ENCODE peak calls at places on chromosomes 12 and 14, in six cellular contexts. One of them, this sample, is unnamed.

GRCh38 chr14:94636744-94637412 is 24.7 kb downstream of the SERPINA3 start:
- DNase-seq in NCI-H2171 treated with DMSO at 0.1 percent for 48 hours: no peak
- DNase-seq in stimulated activated CD4-positive, alpha-beta T cell treated with anti-CD3 and anti-CD28 coated beads, Interleukin-1b, Interleukin-23, amount 100 ng/mL, for 1 hour: no peak
- DNase-seq in H7: no peak
- DNase-seq in GM12865: no peak
- DNase-seq in CD8-positive, alpha-beta T cell: no peak
- DNase-seq in this sample: no peak

GRCh38 chr12:48925218-48925871 is at the start of gene FKBP11:
- DNase-seq in NCI-H2171 treated with DMSO at 0.1 percent for 48 hours: peak; percentile 52
- DNase-seq in stimulated activated CD4-positive, alpha-beta T cell treated with anti-CD3 and anti-CD28 coated beads, Interleukin-1b, Interleukin-23, amount 100 ng/mL, for 1 hour: peak; percentile 34
- DNase-seq in H7: peak; percentile 90
- DNase-seq in GM12865: peak; percentile 85
- DNase-seq in CD8-positive, alpha-beta T cell: peak; percentile 63
- DNase-seq in this sample: peak; percentile 88

GRCh38 chr14:81390706-81391105 is 9.4 kb downstream of the STON2 start:
- DNase-seq in NCI-H2171 treated with DMSO at 0.1 percent for 48 hours: no peak
- DNase-seq in stimulated activated CD4-positive, alpha-beta T cell treated with anti-CD3 and anti-CD28 coated beads, Interleukin-1b, Interleukin-23, amount 100 ng/mL, for 1 hour: no peak
- DNase-seq in H7: no peak
- DNase-seq in GM12865: no peak
- DNase-seq in CD8-positive, alpha-beta T cell: no peak
- DNase-seq in this sample: no peak

GRCh38 chr14:68111733-68112270 is 292.2 kb downstream of the RAD51B start:
- DNase-seq in NCI-H2171 treated with DMSO at 0.1 percent for 48 hours: peak; percentile 90
- DNase-seq in stimulated activated CD4-positive, alpha-beta T cell treated with anti-CD3 and anti-CD28 coated beads, Interleukin-1b, Interleukin-23, amount 100 ng/mL, for 1 hour: no peak
- DNase-seq in H7: no peak
- DNase-seq in GM12865: no peak
- DNase-seq in CD8-positive, alpha-beta T cell: no peak
- DNase-seq in this sample: no peak

GRCh38 chr12:21818627-21819026 is 44.1 kb upstream of the KCNJ8 start:
- DNase-seq in NCI-H2171 treated with DMSO at 0.1 percent for 48 hours: no peak
- DNase-seq in stimulated activated CD4-positive, alpha-beta T cell treated with anti-CD3 and anti-CD28 coated beads, Interleukin-1b, Interleukin-23, amount 100 ng/mL, for 1 hour: no peak
- DNase-seq in H7: no peak
- DNase-seq in GM12865: no peak
- DNase-seq in CD8-positive, alpha-beta T cell: no peak
- DNase-seq in this sample: no peak

GRCh38 chr14:100560471-100560870 is 26.7 kb downstream of the BEGAIN start:
- DNase-seq in NCI-H2171 treated with DMSO at 0.1 percent for 48 hours: no peak
- DNase-seq in stimulated activated CD4-positive, alpha-beta T cell treated with anti-CD3 and anti-CD28 coated beads, Interleukin-1b, Interleukin-23, amount 100 ng/mL, for 1 hour: no peak
- DNase-seq in H7: no peak
- DNase-seq in GM12865: no peak
- DNase-seq in CD8-positive, alpha-beta T cell: no peak
- DNase-seq in this sample: no peak

GRCh38 chr12:45034861-45035265 is 16.0 kb downstream of the DBX2 start:
- DNase-seq in NCI-H2171 treated with DMSO at 0.1 percent for 48 hours: no peak
- DNase-seq in stimulated activated CD4-positive, alpha-beta T cell treated with anti-CD3 and anti-CD28 coated beads, Interleukin-1b, Interleukin-23, amount 100 ng/mL, for 1 hour: no peak
- DNase-seq in H7: no peak
- DNase-seq in GM12865: no peak
- DNase-seq in CD8-positive, alpha-beta T cell: no peak
- DNase-seq in this sample: no peak

GRCh38 chr14:21074398-21075272 is 4.5 kb downstream of the ARHGEF40 start:
- DNase-seq in NCI-H2171 treated with DMSO at 0.1 percent for 48 hours: peak; percentile 33
- DNase-seq in stimulated activated CD4-positive, alpha-beta T cell treated with anti-CD3 and anti-CD28 coated beads, Interleukin-1b, Interleukin-23, amount 100 ng/mL, for 1 hour: no peak
- DNase-seq in H7: peak; percentile 43
- DNase-seq in GM12865: no peak
- DNase-seq in CD8-positive, alpha-beta T cell: no peak
- DNase-seq in this sample: no peak

GRCh38 chr14:92531151-92531873 is 17.7 kb downstream of the RIN3 start:
- DNase-seq in NCI-H2171 treated with DMSO at 0.1 percent for 48 hours: no peak
- DNase-seq in stimulated activated CD4-positive, alpha-beta T cell treated with anti-CD3 and anti-CD28 coated beads, Interleukin-1b, Interleukin-23, amount 100 ng/mL, for 1 hour: no peak
- DNase-seq in H7: no peak
- DNase-seq in GM12865: peak; percentile 53
- DNase-seq in CD8-positive, alpha-beta T cell: peak; percentile 65
- DNase-seq in this sample: peak; percentile 91

GRCh38 chr14:81211844-81212243 is 8.9 kb downstream of the GTF2A1 start:
- DNase-seq in NCI-H2171 treated with DMSO at 0.1 percent for 48 hours: peak; percentile 56
- DNase-seq in stimulated activated CD4-positive, alpha-beta T cell treated with anti-CD3 and anti-CD28 coated beads, Interleukin-1b, Interleukin-23, amount 100 ng/mL, for 1 hour: no peak
- DNase-seq in H7: no peak
- DNase-seq in GM12865: peak; percentile 54
- DNase-seq in CD8-positive, alpha-beta T cell: no peak
- DNase-seq in this sample: peak; percentile 9

This sample was measured in CD8-positive, alpha-beta memory T cell.